ENCODE peak calls at places on chromosome X, in nine cellular contexts. One of them, this sample, is unnamed.

GRCh38 chrX:17939724-17940123 is 78.6 kb upstream of the RAI2 start:
- DNase-seq in NCI-H1092 treated with DMSO at 0.1 percent for 48 hours: no peak
- DNase-seq in tibial artery: no peak
- DNase-seq in AML-193: no peak
- DNase-seq in Right ventricle myocardium superior: no peak
- DNase-seq in astrocyte: no peak
- DNase-seq in aorta: no peak
- DNase-seq in fibroblast of the aortic adventitia: no peak
- DNase-seq in GM23248: no peak
- DNase-seq in this sample: no peak

GRCh38 chrX:64206556-64207162 is 1.2 kb upstream of the AMER1 start:
- DNase-seq in GM23248: peak
- DNase-seq in tibial artery: no peak
- DNase-seq in Right ventricle myocardium superior: peak
- DNase-seq in aorta: no peak
- DNase-seq in NCI-H1092 treated with DMSO at 0.1 percent for 48 hours: no peak
- DNase-seq in astrocyte: no peak
- DNase-seq in AML-193: no peak
- DNase-seq in fibroblast of the aortic adventitia: peak
- DNase-seq in this sample: no peak

GRCh38 chrX:43581888-43582539 is 74.1 kb upstream of the MAOA start:
- DNase-seq in NCI-H1092 treated with DMSO at 0.1 percent for 48 hours: no peak
- DNase-seq in AML-193: no peak
- DNase-seq in astrocyte: no peak
- DNase-seq in tibial artery: no peak
- DNase-seq in fibroblast of the aortic adventitia: no peak
- DNase-seq in GM23248: no peak
- DNase-seq in aorta: no peak
- DNase-seq in Right ventricle myocardium superior: no peak
- DNase-seq in this sample: no peak

GRCh38 chrX:120140293-120140981 is 18.0 kb upstream of the RHOXF2 start:
- DNase-seq in GM23248: no peak
- DNase-seq in fibroblast of the aortic adventitia: no peak
- DNase-seq in Right ventricle myocardium superior: no peak
- DNase-seq in tibial artery: no peak
- DNase-seq in AML-193: no peak
- DNase-seq in NCI-H1092 treated with DMSO at 0.1 percent for 48 hours: no peak
- DNase-seq in astrocyte: no peak
- DNase-seq in aorta: no peak
- DNase-seq in this sample: no peak

GRCh38 chrX:9899640-9900075 is 67.5 kb upstream of the CLDN34 start:
- DNase-seq in aorta: no peak
- DNase-seq in Right ventricle myocardium superior: no peak
- DNase-seq in astrocyte: peak
- DNase-seq in NCI-H1092 treated with DMSO at 0.1 percent for 48 hours: no peak
- DNase-seq in fibroblast of the aortic adventitia: no peak
- DNase-seq in tibial artery: no peak
- DNase-seq in AML-193: no peak
- DNase-seq in GM23248: peak
- DNase-seq in this sample: no peak

GRCh38 chrX:46589977-46590723 is 16.6 kb downstream of the CHST7 start:
- DNase-seq in NCI-H1092 treated with DMSO at 0.1 percent for 48 hours: no peak
- DNase-seq in GM23248: peak
- DNase-seq in AML-193: peak
- DNase-seq in Right ventricle myocardium superior: no peak
- DNase-seq in aorta: no peak
- DNase-seq in astrocyte: peak
- DNase-seq in tibial artery: no peak
- DNase-seq in fibroblast of the aortic adventitia: peak
- DNase-seq in this sample: no peak

GRCh38 chrX:37905436-37906147 is 58.2 kb upstream of the DYNLT3 start:
- DNase-seq in aorta: no peak
- DNase-seq in NCI-H1092 treated with DMSO at 0.1 percent for 48 hours: peak
- DNase-seq in tibial artery: no peak
- DNase-seq in AML-193: no peak
- DNase-seq in GM23248: peak
- DNase-seq in Right ventricle myocardium superior: no peak
- DNase-seq in astrocyte: peak
- DNase-seq in fibroblast of the aortic adventitia: peak
- DNase-seq in this sample: no peak

GRCh38 chrX:74372272-74372671 is 49.0 kb upstream of the SLC16A2 start:
- DNase-seq in tibial artery: no peak
- DNase-seq in Right ventricle myocardium superior: no peak
- DNase-seq in astrocyte: no peak
- DNase-seq in AML-193: no peak
- DNase-seq in NCI-H1092 treated with DMSO at 0.1 percent for 48 hours: no peak
- DNase-seq in fibroblast of the aortic adventitia: no peak
- DNase-seq in aorta: no peak
- DNase-seq in GM23248: no peak
- DNase-seq in this sample: no peak

GRCh38 chrX:28586891-28587635 is at the start of gene IL1RAPL1:
- DNase-seq in AML-193: no peak
- DNase-seq in aorta: no peak
- DNase-seq in NCI-H1092 treated with DMSO at 0.1 percent for 48 hours: no peak
- DNase-seq in Right ventricle myocardium superior: no peak
- DNase-seq in astrocyte: peak
- DNase-seq in tibial artery: no peak
- DNase-seq in fibroblast of the aortic adventitia: peak
- DNase-seq in GM23248: peak
- DNase-seq in this sample: no peak

GRCh38 chrX:25154168-25154567 is 138.4 kb upstream of the ARX start:
- DNase-seq in tibial artery: no peak
- DNase-seq in aorta: no peak
- DNase-seq in NCI-H1092 treated with DMSO at 0.1 percent for 48 hours: no peak
- DNase-seq in fibroblast of the aortic adventitia: no peak
- DNase-seq in Right ventricle myocardium superior: no peak
- DNase-seq in GM23248: no peak
- DNase-seq in astrocyte: no peak
- DNase-seq in AML-193: no peak
- DNase-seq in this sample: no peak

GRCh38 chrX:14027031-14027430 is 2.7 kb downstream of the GEMIN8 start:
- DNase-seq in GM23248: peak
- DNase-seq in fibroblast of the aortic adventitia: no peak
- DNase-seq in tibial artery: no peak
- DNase-seq in NCI-H1092 treated with DMSO at 0.1 percent for 48 hours: peak
- DNase-seq in AML-193: no peak
- DNase-seq in aorta: peak
- DNase-seq in astrocyte: peak
- DNase-seq in Right ventricle myocardium superior: peak
- DNase-seq in this sample: no peak

GRCh38 chrX:16466640-16467432 is 183.1 kb upstream of the S100G start:
- DNase-seq in aorta: no peak
- DNase-seq in Right ventricle myocardium superior: no peak
- DNase-seq in GM23248: peak
- DNase-seq in AML-193: no peak
- DNase-seq in tibial artery: no peak
- DNase-seq in fibroblast of the aortic adventitia: no peak
- DNase-seq in NCI-H1092 treated with DMSO at 0.1 percent for 48 hours: no peak
- DNase-seq in astrocyte: peak
- DNase-seq in this sample: no peak